ENCODE peak calls at places on chromosomes 5 and 9, in seven cellular contexts. E is pancreas, L is tibial artery, V is psoas muscle, B is brain microvascular endothelial cell, P is endodermal cell, J is NCI-H510A. G is an unnamed sample.

GRCh38 chr5:180591249-180591887 is at the start of gene SCGB3A1:
- DNase-seq in E (no peak), L (no peak), V (no peak), B (no peak), P (peak), J (no peak), G (peak)

GRCh38 chr5:139660916-139661814 is 13.0 kb downstream of the CXXC5 start:
- DNase-seq in E (peak), L (peak), V (peak), B (peak), P (no peak), J (no peak), G (peak)

GRCh38 chr5:108115673-108116072 is 266.2 kb downstream of the FBXL17 start:
- DNase-seq in E (no peak), L (no peak), V (no peak), B (no peak), P (no peak), J (no peak), G (no peak)

GRCh38 chr9:69186841-69187611 is 12.9 kb downstream of the TJP2 start:
- DNase-seq in E (no peak), L (no peak), V (no peak), B (no peak), P (no peak), J (no peak), G (no peak)

GRCh38 chr5:154421868-154422267 is 23.9 kb upstream of the SAP30L start:
- DNase-seq in E (no peak), L (no peak), V (no peak), B (peak), P (peak), J (no peak), G (peak)

GRCh38 chr9:116087751-116088194 is 65.8 kb upstream of the PAPPA start:
- DNase-seq in E (no peak), L (no peak), V (no peak), B (peak), P (no peak), J (no peak), G (no peak)

GRCh38 chr9:77807295-77807694 is 159.2 kb upstream of the GNA14 start:
- DNase-seq in E (no peak), L (no peak), V (no peak), B (peak), P (no peak), J (no peak), G (no peak)

GRCh38 chr5:36202521-36202961 is 39.2 kb downstream of the NADK2 start:
- DNase-seq in E (no peak), L (no peak), V (no peak), B (peak), P (no peak), J (no peak), G (no peak)

GRCh38 chr5:3301316-3301715 is 294.3 kb upstream of the IRX1 start:
- DNase-seq in E (no peak), L (no peak), V (no peak), B (no peak), P (peak), J (no peak), G (peak)

G was measured in H7.